ENCODE peak calls at places on chromosomes 2 and 18, in eight cellular contexts. Y, C, K, U, F, L, G and N are unnamed samples.

GRCh38 chr18:69161383-69162028 is 239.2 kb upstream of the DOK6 start:
- DNase-seq in Y (no peak), C (no peak), K (peak; percentile 11), U (peak; percentile 48), F (peak; percentile 63), L (no peak), G (no peak), N (peak; percentile 14)

GRCh38 chr2:96511851-96512250 is 6.7 kb upstream of the NEURL3 start:
- DNase-seq in Y (no peak), C (no peak), K (no peak), U (no peak), F (no peak), L (no peak), G (no peak), N (no peak)

GRCh38 chr18:69586581-69586980 is 185.9 kb downstream of the DOK6 start:
- DNase-seq in Y (no peak), C (no peak), K (no peak), U (no peak), F (no peak), L (no peak), G (no peak), N (no peak)

GRCh38 chr2:61671561-61672315 is 133.6 kb upstream of the XPO1 start:
- DNase-seq in Y (no peak), C (no peak), K (no peak), U (no peak), F (no peak), L (no peak), G (no peak), N (no peak)

GRCh38 chr18:75977069-75977468 is 518.0 kb downstream of the ZNF516 start:
- DNase-seq in Y (no peak), C (no peak), K (no peak), U (peak; percentile 28), F (no peak), L (no peak), G (no peak), N (no peak)

GRCh38 chr2:63440612-63441011 is 147.7 kb downstream of the WDPCP start:
- DNase-seq in Y (no peak), C (no peak), K (no peak), U (peak; percentile 25), F (peak; percentile 79), L (no peak), G (peak; percentile 21), N (no peak)

GRCh38 chr2:120783371-120783791 is 47.7 kb downstream of the GLI2 start:
- DNase-seq in Y (peak; percentile 27), C (peak; percentile 40), K (no peak), U (peak; percentile 87), F (peak; percentile 69), L (no peak), G (no peak), N (no peak)

GRCh38 chr2:157749684-157750083 is 121.0 kb upstream of the ACVR1C start:
- DNase-seq in Y (no peak), C (no peak), K (no peak), U (no peak), F (no peak), L (no peak), G (no peak), N (no peak)

GRCh38 chr2:138071720-138072719 is 107.7 kb downstream of the HNMT start:
- DNase-seq in Y (no peak), C (no peak), K (peak; percentile 15), U (peak; percentile 90), F (peak; percentile 43), L (no peak), G (peak; percentile 100), N (peak; percentile 41)

GRCh38 chr2:217357886-217358620 is 498.2 kb upstream of the TNP1 start:
- DNase-seq in Y (no peak), C (no peak), K (peak; percentile 70), U (no peak), F (no peak), L (no peak), G (no peak), N (no peak)

GRCh38 chr2:28729698-28730097 is 21.9 kb upstream of the PPP1CB start:
- DNase-seq in Y (no peak), C (no peak), K (no peak), U (no peak), F (peak; percentile 65), L (no peak), G (peak; percentile 48), N (no peak)

GRCh38 chr2:171430516-171431410 is 3.0 kb downstream of the METTL8 start:
- DNase-seq in Y (no peak), C (no peak), K (peak; percentile 51), U (no peak), F (no peak), L (no peak), G (no peak), N (no peak)

GRCh38 chr2:191983591-191983990 is 136.7 kb upstream of the CAVIN2 start:
- DNase-seq in Y (peak; percentile 55), C (no peak), K (no peak), U (no peak), F (no peak), L (no peak), G (no peak), N (no peak)

GRCh38 chr2:144669196-144669987 is 149.5 kb upstream of the ZEB2 start:
- DNase-seq in Y (no peak), C (no peak), K (no peak), U (no peak), F (no peak), L (no peak), G (no peak), N (no peak)

GRCh38 chr2:241009601-241010530 is 11.4 kb downstream of the SNED1 start:
- DNase-seq in Y (peak; percentile 77), C (no peak), K (peak; percentile 92), U (peak; percentile 86), F (peak; percentile 50), L (no peak), G (peak; percentile 35), N (peak; percentile 60)

GRCh38 chr2:226420646-226421045 is 379.0 kb downstream of the IRS1 start:
- DNase-seq in Y (no peak), C (no peak), K (no peak), U (peak; percentile 61), F (peak; percentile 37), L (no peak), G (no peak), N (no peak)

GRCh38 chr2:234446404-234447076 is 50.3 kb downstream of the ARL4C start:
- DNase-seq in Y (peak; percentile 52), C (no peak), K (no peak), U (no peak), F (no peak), L (no peak), G (peak; percentile 96), N (peak; percentile 34)
- H3K4me2 ChIP-seq in Y (no peak overlapping the region), C (no peak overlapping the region), K (no peak overlapping the region), U (no peak overlapping the region), F (no peak overlapping the region), L (no peak overlapping the region), G (peak overlapping the region; percentile 66), N (no peak overlapping the region)

GRCh38 chr2:239881561-239882320 is 143.4 kb downstream of the NDUFA10 start:
- DNase-seq in Y (peak; percentile 75), C (no peak), K (peak; percentile 11), U (peak; percentile 43), F (no peak), L (no peak), G (no peak), N (peak; percentile 28)
- H3K4me2 ChIP-seq in Y (peak overlapping the region; percentile 12), C (no peak overlapping the region), K (no peak overlapping the region), U (no peak overlapping the region), F (no peak overlapping the region), L (no peak overlapping the region), G (no peak overlapping the region), N (no peak overlapping the region)

DNA sequence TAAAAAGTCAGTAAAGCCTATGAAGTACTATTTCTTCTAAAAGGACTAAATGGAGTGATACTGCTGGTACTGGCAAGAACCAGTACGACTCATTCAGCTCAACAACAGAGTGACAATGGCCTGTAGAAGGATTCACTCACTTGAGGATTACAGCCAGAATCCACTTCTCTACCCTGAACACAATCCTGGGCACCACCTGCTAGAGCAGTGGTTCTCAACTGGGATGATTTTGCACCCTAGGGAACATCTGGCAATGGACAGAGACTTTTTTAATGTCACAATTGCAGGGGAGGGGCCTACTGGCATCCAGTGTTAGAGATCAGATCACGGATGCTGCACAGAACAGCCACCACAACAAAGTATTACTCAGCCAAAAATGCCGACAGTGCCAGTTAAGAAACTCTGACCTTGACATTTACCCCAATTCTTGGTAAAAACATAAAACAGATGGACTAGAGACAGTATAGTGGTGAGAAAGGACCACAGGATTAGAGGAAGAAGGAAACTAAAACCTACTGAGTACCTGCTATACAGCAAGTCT is 5.0 kb downstream of the SPIRE1 start:
- DNase-seq in Y (peak; percentile 34), C (no peak), K (no peak), U (peak; percentile 40), F (peak; percentile 46), L (peak; percentile 49), G (peak; percentile 11), N (no peak)
- H3K4me2 ChIP-seq in Y (peak overlapping the region; percentile 34), C (peak overlapping the region; percentile 20), K (no peak overlapping the region), U (peak overlapping the region; percentile 47), F (peak overlapping the region; percentile 32), L (no peak overlapping the region), G (no peak overlapping the region), N (no peak overlapping the region)

GRCh38 chr2:39133215-39133851 is 12.5 kb upstream of the SOS1 start:
- DNase-seq in Y (no peak), C (no peak), K (no peak), U (no peak), F (no peak), L (no peak), G (no peak), N (no peak)

GRCh38 chr2:39124770-39125075 is 3.9 kb upstream of the SOS1 start:
- DNase-seq in Y (no peak), C (no peak), K (no peak), U (no peak), F (no peak), L (no peak), G (no peak), N (no peak)

GRCh38 chr2:39124000-39124769 is 3.3 kb upstream of the SOS1 start:
- DNase-seq in Y (peak; percentile 97), C (peak; percentile 95), K (peak; percentile 99), U (peak; percentile 96), F (peak; percentile 93), L (peak; percentile 99), G (peak; percentile 92), N (peak; percentile 99)

GRCh38 chr2:39127973-39128372 is 7.1 kb upstream of the SOS1 start:
- DNase-seq in Y (no peak), C (no peak), K (no peak), U (peak; percentile 27), F (peak; percentile 37), L (peak; percentile 71), G (peak; percentile 47), N (no peak)

GRCh38 chr2:39128919-39129391 is 8.1 kb upstream of the SOS1 start:
- DNase-seq in Y (no peak), C (no peak), K (no peak), U (no peak), F (no peak), L (peak; percentile 87), G (peak; percentile 70), N (no peak)
- H3K4me2 ChIP-seq in Y (no peak overlapping the region), C (no peak overlapping the region), K (no peak overlapping the region), U (no peak overlapping the region), F (no peak overlapping the region), L (peak overlapping the region; percentile 71), G (no peak overlapping the region), N (no peak overlapping the region)